ENCODE peak calls at places on chromosomes 6 and 20, in four cellular contexts. One of them, this sample, is unnamed.

GRCh38 chr6:44598679-44599078 is 211.2 kb downstream of the CDC5L start:
- DNase-seq in CD8-positive, alpha-beta T cell: no peak
- DNase-seq in fibroblast of lung: no peak
- DNase-seq in heart right ventricle: no peak
- DNase-seq in this sample: no peak

GRCh38 chr20:62710886-62711702 is 2.5 kb downstream of the NTSR1 start:
- DNase-seq in CD8-positive, alpha-beta T cell: no peak
- DNase-seq in fibroblast of lung: no peak
- DNase-seq in heart right ventricle: no peak
- DNase-seq in this sample: no peak

GRCh38 chr6:154480144-154480639 is 30.3 kb downstream of the CNKSR3 start:
- DNase-seq in CD8-positive, alpha-beta T cell: no peak
- DNase-seq in fibroblast of lung: no peak
- DNase-seq in heart right ventricle: no peak
- DNase-seq in this sample: no peak

GRCh38 chr20:63518351-63518861 is 2.2 kb upstream of the PPDPF start:
- DNase-seq in CD8-positive, alpha-beta T cell: no peak
- DNase-seq in fibroblast of lung: no peak
- DNase-seq in heart right ventricle: no peak
- DNase-seq in this sample: no peak

GRCh38 chr20:35297740-35298139 is 5.5 kb upstream of the FAM83C start:
- DNase-seq in CD8-positive, alpha-beta T cell: no peak
- DNase-seq in fibroblast of lung: no peak
- DNase-seq in heart right ventricle: no peak
- DNase-seq in this sample: no peak

GRCh38 chr6:13681305-13682061 is 30.2 kb downstream of the RANBP9 start:
- DNase-seq in CD8-positive, alpha-beta T cell: no peak
- DNase-seq in fibroblast of lung: no peak
- DNase-seq in heart right ventricle: no peak
- DNase-seq in this sample: no peak

GRCh38 chr20:675453-676314 is at the start of gene SCRT2:
- DNase-seq in CD8-positive, alpha-beta T cell: peak
- DNase-seq in fibroblast of lung: peak
- DNase-seq in heart right ventricle: peak
- DNase-seq in this sample: no peak

GRCh38 chr6:156425374-156425773 is 351.8 kb upstream of the ARID1B start:
- DNase-seq in CD8-positive, alpha-beta T cell: no peak
- DNase-seq in fibroblast of lung: peak
- DNase-seq in heart right ventricle: peak
- DNase-seq in this sample: no peak

GRCh38 chr20:7379621-7380220 is 560.5 kb downstream of the HAO1 start:
- DNase-seq in CD8-positive, alpha-beta T cell: no peak
- DNase-seq in fibroblast of lung: peak
- DNase-seq in heart right ventricle: no peak
- DNase-seq in this sample: no peak

GRCh38 chr6:144856622-144857021 is 571.5 kb downstream of the UTRN start:
- DNase-seq in CD8-positive, alpha-beta T cell: no peak
- DNase-seq in fibroblast of lung: no peak
- DNase-seq in heart right ventricle: no peak
- DNase-seq in this sample: no peak

GRCh38 chr6:105174512-105174911 is 5.3 kb downstream of the POPDC3 start:
- DNase-seq in CD8-positive, alpha-beta T cell: no peak
- DNase-seq in fibroblast of lung: peak
- DNase-seq in heart right ventricle: no peak
- DNase-seq in this sample: no peak

GRCh38 chr6:111667921-111668320 is 62.2 kb upstream of the TRAF3IP2 start:
- DNase-seq in CD8-positive, alpha-beta T cell: no peak
- DNase-seq in fibroblast of lung: no peak
- DNase-seq in heart right ventricle: no peak
- DNase-seq in this sample: no peak

GRCh38 chr6:125041740-125042459 is 79.7 kb downstream of the RNF217 start:
- DNase-seq in CD8-positive, alpha-beta T cell: no peak
- DNase-seq in fibroblast of lung: peak
- DNase-seq in heart right ventricle: no peak
- DNase-seq in this sample: no peak

GRCh38 chr20:59185809-59186208 is 22.2 kb downstream of the ZNF831 start:
- DNase-seq in CD8-positive, alpha-beta T cell: no peak
- DNase-seq in fibroblast of lung: no peak
- DNase-seq in heart right ventricle: no peak
- DNase-seq in this sample: no peak

GRCh38 chr6:22236626-22237414 is 60.0 kb downstream of the PRL start:
- DNase-seq in CD8-positive, alpha-beta T cell: no peak
- DNase-seq in fibroblast of lung: peak
- DNase-seq in heart right ventricle: no peak
- DNase-seq in this sample: peak

GRCh38 chr20:63835031-63835858 is 4.2 kb upstream of the ZBTB46 start:
- DNase-seq in CD8-positive, alpha-beta T cell: no peak
- DNase-seq in fibroblast of lung: peak
- DNase-seq in heart right ventricle: peak
- DNase-seq in this sample: peak

GRCh38 chr6:170449231-170449630 is 103.9 kb downstream of the PSMB1 start:
- DNase-seq in CD8-positive, alpha-beta T cell: no peak
- DNase-seq in fibroblast of lung: peak
- DNase-seq in heart right ventricle: no peak
- DNase-seq in this sample: no peak

GRCh38 chr6:77492529-77492928 is 29.2 kb upstream of the HTR1B start:
- DNase-seq in CD8-positive, alpha-beta T cell: no peak
- DNase-seq in fibroblast of lung: no peak
- DNase-seq in heart right ventricle: no peak
- DNase-seq in this sample: no peak

GRCh38 chr20:50037123-50037522 is 54.3 kb downstream of the SNAI1 start:
- DNase-seq in CD8-positive, alpha-beta T cell: no peak
- DNase-seq in fibroblast of lung: no peak
- DNase-seq in heart right ventricle: no peak
- DNase-seq in this sample: no peak

GRCh38 chr6:21022343-21023107 is 488.3 kb downstream of the CDKAL1 start:
- DNase-seq in CD8-positive, alpha-beta T cell: no peak
- DNase-seq in fibroblast of lung: peak
- DNase-seq in heart right ventricle: no peak
- DNase-seq in this sample: peak

GRCh38 chr6:31356216-31356945 is 598 bp downstream of the HLA-B start:
- DNase-seq in CD8-positive, alpha-beta T cell: no peak
- DNase-seq in fibroblast of lung: peak
- DNase-seq in heart right ventricle: peak
- DNase-seq in this sample: no peak

GRCh38 chr6:48486876-48487275 is 375.9 kb upstream of the PTCHD4 start:
- DNase-seq in CD8-positive, alpha-beta T cell: no peak
- DNase-seq in fibroblast of lung: no peak
- DNase-seq in heart right ventricle: no peak
- DNase-seq in this sample: no peak

GRCh38 chr6:48486373-48486772 is 375.4 kb upstream of the PTCHD4 start:
- DNase-seq in CD8-positive, alpha-beta T cell: no peak
- DNase-seq in fibroblast of lung: no peak
- DNase-seq in heart right ventricle: no peak
- DNase-seq in this sample: no peak

DNA sequence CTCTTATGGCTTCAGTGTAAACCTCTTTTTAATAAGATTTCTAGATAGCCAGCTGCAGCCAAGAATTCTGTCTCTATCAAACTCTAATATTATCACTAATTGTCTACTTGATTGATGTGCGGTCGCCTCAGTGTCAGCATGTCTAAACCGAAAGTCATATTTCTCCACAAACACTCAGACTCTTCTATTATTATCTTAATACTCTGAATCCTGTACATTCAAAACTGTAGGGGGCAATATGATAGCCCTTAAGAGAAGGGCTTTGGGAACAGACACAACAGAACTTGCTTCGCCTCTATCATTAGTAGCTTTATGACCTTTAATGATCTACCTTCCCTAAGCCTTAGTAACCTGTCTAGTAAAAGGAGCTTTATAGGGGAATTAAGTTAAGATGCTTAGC is 379.7 kb upstream of the PTCHD4 start:
- DNase-seq in CD8-positive, alpha-beta T cell: no peak
- DNase-seq in fibroblast of lung: no peak
- DNase-seq in heart right ventricle: no peak
- DNase-seq in this sample: no peak
- TF ChIP-seq CTCF in CD8-positive, alpha-beta T cell: no peak
- TF ChIP-seq CTCF in fibroblast of lung: no peak
- TF ChIP-seq CTCF in heart right ventricle: no peak
- TF ChIP-seq CTCF in this sample: no peak

GRCh38 chr6:137266032-137266586 is 46.9 kb upstream of the IFNGR1 start:
- DNase-seq in CD8-positive, alpha-beta T cell: no peak
- DNase-seq in fibroblast of lung: no peak
- DNase-seq in heart right ventricle: no peak
- DNase-seq in this sample: no peak
- H3K4me3 ChIP-seq in CD8-positive, alpha-beta T cell: no peak
- H3K4me3 ChIP-seq in fibroblast of lung: no peak
- H3K4me3 ChIP-seq in heart right ventricle: no peak
- H3K4me3 ChIP-seq in this sample: no peak

GRCh38 chr6:104003803-104004516 is 855.8 kb downstream of the HACE1 start:
- DNase-seq in CD8-positive, alpha-beta T cell: no peak
- DNase-seq in fibroblast of lung: no peak
- DNase-seq in heart right ventricle: no peak
- DNase-seq in this sample: no peak
- TF ChIP-seq CTCF in CD8-positive, alpha-beta T cell: no peak
- TF ChIP-seq CTCF in fibroblast of lung: no peak
- TF ChIP-seq CTCF in heart right ventricle: no peak
- TF ChIP-seq CTCF in this sample: peak

DNA sequence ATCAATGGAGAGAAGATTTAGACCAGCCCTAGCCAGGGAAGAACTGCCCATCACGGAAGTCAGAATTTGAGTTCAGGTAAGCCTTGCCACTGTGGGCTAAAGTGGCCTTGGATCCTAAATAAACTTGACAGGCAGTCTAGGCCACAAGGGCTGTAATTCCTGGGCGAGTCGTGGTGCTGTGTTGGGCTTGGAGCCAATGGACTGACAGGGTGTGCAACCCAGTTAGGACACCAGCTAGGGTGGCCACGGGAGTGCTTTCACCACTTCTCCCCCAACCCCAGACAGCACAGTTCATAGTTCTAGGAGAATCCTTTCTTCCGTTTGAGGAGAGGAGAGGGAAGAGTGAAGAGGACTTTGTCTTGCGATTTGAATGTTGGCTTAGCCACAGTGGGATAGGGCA is 422.4 kb downstream of the DOK5 start:
- DNase-seq in CD8-positive, alpha-beta T cell: no peak
- DNase-seq in fibroblast of lung: no peak
- DNase-seq in heart right ventricle: no peak
- DNase-seq in this sample: no peak
- H3K4me3 ChIP-seq in CD8-positive, alpha-beta T cell: no peak
- H3K4me3 ChIP-seq in fibroblast of lung: no peak
- H3K4me3 ChIP-seq in heart right ventricle: no peak
- H3K4me3 ChIP-seq in this sample: no peak

GRCh38 chr6:76351275-76351674 is 278.8 kb upstream of the IMPG1 start:
- DNase-seq in CD8-positive, alpha-beta T cell: no peak
- DNase-seq in fibroblast of lung: no peak
- DNase-seq in heart right ventricle: no peak
- DNase-seq in this sample: no peak
- TF ChIP-seq CTCF in CD8-positive, alpha-beta T cell: no peak
- TF ChIP-seq CTCF in fibroblast of lung: no peak
- TF ChIP-seq CTCF in heart right ventricle: peak
- TF ChIP-seq CTCF in this sample: peak

GRCh38 chr6:150079604-150080003 is 10.7 kb upstream of the ULBP3 start:
- DNase-seq in CD8-positive, alpha-beta T cell: no peak
- DNase-seq in fibroblast of lung: peak
- DNase-seq in heart right ventricle: no peak
- DNase-seq in this sample: no peak
- H3K4me3 ChIP-seq in CD8-positive, alpha-beta T cell: no peak
- H3K4me3 ChIP-seq in fibroblast of lung: no peak
- H3K4me3 ChIP-seq in heart right ventricle: no peak
- H3K4me3 ChIP-seq in this sample: no peak

GRCh38 chr20:36839150-36839549 is 36.8 kb upstream of the TLDC2 start:
- DNase-seq in CD8-positive, alpha-beta T cell: no peak
- DNase-seq in fibroblast of lung: no peak
- DNase-seq in heart right ventricle: no peak
- DNase-seq in this sample: no peak

GRCh38 chr20:36835453-36836198 is 40.3 kb upstream of the TLDC2 start:
- DNase-seq in CD8-positive, alpha-beta T cell: peak
- DNase-seq in fibroblast of lung: peak
- DNase-seq in heart right ventricle: peak
- DNase-seq in this sample: no peak

GRCh38 chr20:36835025-36835424 is 40.9 kb upstream of the TLDC2 start:
- DNase-seq in CD8-positive, alpha-beta T cell: no peak
- DNase-seq in fibroblast of lung: no peak
- DNase-seq in heart right ventricle: no peak
- DNase-seq in this sample: no peak

GRCh38 chr20:36833275-36834020 is 42.5 kb upstream of the TLDC2 start:
- DNase-seq in CD8-positive, alpha-beta T cell: no peak
- DNase-seq in fibroblast of lung: no peak
- DNase-seq in heart right ventricle: no peak
- DNase-seq in this sample: no peak

GRCh38 chr20:36836591-36837329 is 39.2 kb upstream of the TLDC2 start:
- DNase-seq in CD8-positive, alpha-beta T cell: no peak
- DNase-seq in fibroblast of lung: no peak
- DNase-seq in heart right ventricle: peak
- DNase-seq in this sample: no peak
- TF ChIP-seq CTCF in CD8-positive, alpha-beta T cell: no peak
- TF ChIP-seq CTCF in fibroblast of lung: peak
- TF ChIP-seq CTCF in heart right ventricle: peak
- TF ChIP-seq CTCF in this sample: peak

GRCh38 chr6:119207973-119208725 is 129.7 kb upstream of the FAM184A start:
- DNase-seq in CD8-positive, alpha-beta T cell: no peak
- DNase-seq in fibroblast of lung: peak
- DNase-seq in heart right ventricle: no peak
- DNase-seq in this sample: no peak
- H3K4me3 ChIP-seq in CD8-positive, alpha-beta T cell: no peak
- H3K4me3 ChIP-seq in fibroblast of lung: no peak
- H3K4me3 ChIP-seq in heart right ventricle: no peak
- H3K4me3 ChIP-seq in this sample: no peak

This sample was measured in epithelial cell of proximal tubule.